ENCODE peak calls at places on chromosome 9, in four cellular contexts. I is fibroblast of the conjunctiva, L is ecto neural progenitor cell, G is iris pigment epithelial cell. X is an unnamed sample.

GRCh38 chr9:79123419-79123818 is 448.3 kb upstream of the TLE4 start:
- DNase-seq in I (no peak), L (no peak), G (peak), X (no peak)

GRCh38 chr9:16870606-16871357 is at the start of gene BNC2:
- DNase-seq in G (peak), I (no peak), L (peak), X (no peak)

GRCh38 chr9:88953401-88954029 is 37.8 kb upstream of the S1PR3 start:
- DNase-seq in G (peak), I (no peak), L (peak), X (no peak)

GRCh38 chr9:136996361-136997281 is at the start of gene CLIC3:
- DNase-seq in I (no peak), G (no peak), L (no peak), X (peak)

GRCh38 chr9:133716564-133717112 is 21.5 kb downstream of the SARDH start:
- DNase-seq in I (no peak), L (no peak), G (no peak), X (no peak)

GRCh38 chr9:131854906-131855504 is 115.1 kb upstream of the RAPGEF1 start:
- DNase-seq in G (peak), L (no peak), I (no peak), X (no peak)

GRCh38 chr9:121298689-121299112 is 30.7 kb downstream of the GSN start:
- DNase-seq in G (no peak), L (peak), I (no peak), X (no peak)

GRCh38 chr9:136008693-136008997 is 47.5 kb upstream of the UBAC1 start:
- DNase-seq in G (no peak), I (no peak), L (no peak), X (no peak)

GRCh38 chr9:82488319-82488701 is 499.7 kb downstream of the SPATA31D1 start:
- DNase-seq in I (no peak), G (peak), L (no peak), X (no peak)

GRCh38 chr9:81538929-81539716 is 150.2 kb downstream of the TLE1 start:
- DNase-seq in L (no peak), I (no peak), G (no peak), X (no peak)

GRCh38 chr9:136267261-136268111 is 21.9 kb upstream of the QSOX2 start:
- DNase-seq in G (peak), I (peak), L (peak), X (peak)

GRCh38 chr9:36102742-36103495 is 33.6 kb upstream of the GLIPR2 start:
- DNase-seq in G (peak), I (peak), L (peak), X (no peak)

GRCh38 chr9:135076143-135076875 is 11.2 kb upstream of the OLFM1 start:
- DNase-seq in G (no peak), L (peak), I (no peak), X (no peak)

GRCh38 chr9:38359689-38360385 is 32.7 kb upstream of the ALDH1B1 start:
- DNase-seq in L (no peak), I (no peak), G (no peak), X (no peak)

GRCh38 chr9:32525506-32525905 is 490 bp downstream of the RIGI start:
- DNase-seq in G (peak), L (no peak), I (no peak), X (no peak)

GRCh38 chr9:29685531-29685930 is 2112.2 kb upstream of the C9orf72 start:
- DNase-seq in G (no peak), L (no peak), I (no peak), X (no peak)

GRCh38 chr9:73210886-73211285 is 59.2 kb downstream of the ANXA1 start:
- DNase-seq in I (no peak), G (no peak), L (no peak), X (no peak)

GRCh38 chr9:33162721-33163311 is 4.3 kb downstream of the B4GALT1 start:
- DNase-seq in G (peak), I (peak), L (no peak), X (no peak)

GRCh38 chr9:128628471-128629048 is 28.1 kb downstream of the DYNC2I2 start:
- DNase-seq in G (no peak), L (no peak), I (no peak), X (no peak)

GRCh38 chr9:83238871-83239624 is 176.1 kb upstream of the RASEF start:
- DNase-seq in I (no peak), L (no peak), G (peak), X (no peak)

GRCh38 chr9:127721391-127721821 is 5.5 kb downstream of the TTC16 start:
- DNase-seq in G (no peak), L (no peak), I (no peak), X (no peak)

GRCh38 chr9:69549310-69550202 is 122.6 kb downstream of the APBA1 start:
- DNase-seq in L (no peak), I (peak), G (peak), X (no peak)

GRCh38 chr9:116020801-116021200 is 132.8 kb upstream of the PAPPA start:
- DNase-seq in L (no peak), I (no peak), G (peak), X (no peak)

GRCh38 chr9:28234899-28235277 is 661.6 kb upstream of the C9orf72 start:
- DNase-seq in L (no peak), I (peak), G (peak), X (no peak)

GRCh38 chr9:136007906-136008692 is 46.9 kb upstream of the UBAC1 start:
- DNase-seq in G (peak), L (no peak), I (no peak), X (no peak)

GRCh38 chr9:76810377-76810957 is 46.2 kb downstream of the PCA3 start:
- DNase-seq in I (peak), L (peak), G (peak), X (no peak)

GRCh38 chr9:27582794-27583193 is 9.5 kb upstream of the C9orf72 start:
- DNase-seq in G (no peak), I (no peak), L (no peak), X (no peak)

GRCh38 chr9:70589571-70590263 is 175.3 kb upstream of the KLF9 start:
- DNase-seq in G (peak), L (no peak), I (peak), X (no peak)

GRCh38 chr9:2285411-2285810 is 270.3 kb downstream of the SMARCA2 start:
- DNase-seq in L (no peak), G (no peak), I (no peak), X (no peak)

GRCh38 chr9:90925581-90926257 is 124.1 kb downstream of the SYK start:
- DNase-seq in L (no peak), G (peak), I (peak), X (no peak)

GRCh38 chr9:90038778-90039177 is 434.0 kb downstream of the GADD45G start:
- DNase-seq in G (no peak), L (no peak), I (no peak), X (no peak)